ENCODE peak calls at places on chromosomes 4 and X, in eight cellular contexts. L is MM.1S, W is PC-3, H is neural progenitor cell, X is keratinocyte, B is HepG2, K is fibroblast of lung, J is HCT116. C is an unnamed sample.

GRCh38 chr4:183876268-183876934 is 28.7 kb upstream of the STOX2 start:
- DNase-seq in J (no peak), L (no peak), X (peak), W (peak), K (peak), H (no peak), B (no peak), C (peak)

GRCh38 chr4:142984871-142985585 is 138.9 kb upstream of the INPP4B start:
- DNase-seq in W (peak), L (no peak), B (peak), X (no peak), J (peak), H (peak), K (peak), C (peak)

GRCh38 chr4:89226665-89227572 is 80.7 kb downstream of the GPRIN3 start:
- DNase-seq in L (peak), K (peak), J (peak), X (peak), H (peak), B (peak), W (peak), C (peak)

GRCh38 chrX:103628386-103629290 is at the start of gene TCEAL1:
- DNase-seq in W (peak), K (peak), H (peak), X (no peak), J (no peak), L (peak), B (peak), C (peak)

GRCh38 chr4:2412534-2412884 is 5.9 kb downstream of the ZFYVE28 start:
- DNase-seq in L (peak), B (no peak), X (no peak), H (no peak), J (no peak), K (no peak), W (peak), C (no peak)

GRCh38 chr4:7761720-7762119 is 177.9 kb downstream of the AFAP1 start:
- DNase-seq in W (peak), H (peak), B (peak), K (peak), J (peak), L (peak), X (no peak), C (no peak)

GRCh38 chrX:55522577-55523254 is 33.1 kb upstream of the USP51 start:
- DNase-seq in K (no peak), J (no peak), L (no peak), B (no peak), W (no peak), H (no peak), X (no peak), C (no peak)

GRCh38 chrX:7941390-7942042 is 14.3 kb upstream of the PNPLA4 start:
- DNase-seq in K (peak), X (no peak), J (no peak), B (peak), H (peak), W (peak), L (no peak), C (peak)

GRCh38 chr4:101232074-101232776 is 115.1 kb downstream of the PPP3CA start:
- DNase-seq in X (peak), L (peak), J (no peak), H (no peak), B (no peak), K (peak), W (peak), C (peak)

GRCh38 chr4:25466966-25467697 is 90.1 kb downstream of the ANAPC4 start:
- DNase-seq in B (no peak), H (no peak), X (no peak), W (no peak), J (no peak), L (no peak), K (no peak), C (no peak)

GRCh38 chr4:25467843-25468242 is 90.8 kb downstream of the ANAPC4 start:
- DNase-seq in K (no peak), J (no peak), W (no peak), B (no peak), H (no peak), L (no peak), X (no peak), C (no peak)
- H2AFZ ChIP-seq in K (no peak), J (no peak), W (no peak), B (no peak), H (no peak), L (no peak), X (no peak), C (no peak)

DNA sequence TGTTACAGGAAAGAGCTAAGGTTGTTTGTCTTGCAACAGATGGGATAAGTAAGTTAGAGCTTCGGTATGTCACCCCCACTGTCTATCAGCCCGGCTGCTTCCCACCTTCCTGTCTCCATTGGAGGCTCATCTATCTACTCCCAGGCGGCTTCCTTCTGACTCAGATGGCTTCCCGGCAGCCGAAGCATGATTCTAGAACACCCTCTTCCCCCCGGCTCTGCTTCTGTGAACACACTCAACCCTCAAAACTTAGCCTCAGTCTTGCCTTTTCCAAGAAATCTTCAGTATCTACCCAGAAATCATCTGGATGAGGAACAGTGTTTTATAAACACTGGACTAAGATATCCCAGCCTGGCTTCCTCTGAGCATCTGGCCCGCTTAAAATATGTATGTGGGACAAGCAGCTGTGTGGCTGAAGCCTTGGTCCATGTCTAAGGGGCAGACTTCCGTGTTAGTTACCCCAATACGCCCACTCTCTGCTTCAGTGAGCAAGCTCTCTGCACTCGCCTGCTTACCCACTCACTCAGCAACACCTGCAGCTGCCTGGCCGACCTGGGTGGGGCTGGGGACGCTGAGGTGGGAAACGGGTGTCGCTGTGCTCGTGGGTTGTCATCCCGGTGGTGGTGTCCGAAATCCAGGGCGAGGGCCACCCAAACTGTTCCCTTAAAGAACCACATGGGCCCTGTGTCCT is 12.0 kb upstream of the SLC2A9 start:
- DNase-seq in H (no peak), K (peak), W (peak), L (no peak), B (no peak), J (no peak), X (no peak), C (no peak)
- H2AFZ ChIP-seq in H (no peak), K (peak), W (peak), L (no peak), B (no peak), J (no peak), X (no peak), C (peak)

GRCh38 chr4:88226143-88226542 is 58.2 kb downstream of the PPM1K start:
- DNase-seq in W (no peak), H (no peak), X (no peak), L (no peak), B (no peak), K (no peak), J (no peak), C (peak)
- H2AFZ ChIP-seq in W (no peak), H (no peak), X (no peak), L (no peak), B (no peak), K (no peak), J (no peak), C (no peak)

DNA sequence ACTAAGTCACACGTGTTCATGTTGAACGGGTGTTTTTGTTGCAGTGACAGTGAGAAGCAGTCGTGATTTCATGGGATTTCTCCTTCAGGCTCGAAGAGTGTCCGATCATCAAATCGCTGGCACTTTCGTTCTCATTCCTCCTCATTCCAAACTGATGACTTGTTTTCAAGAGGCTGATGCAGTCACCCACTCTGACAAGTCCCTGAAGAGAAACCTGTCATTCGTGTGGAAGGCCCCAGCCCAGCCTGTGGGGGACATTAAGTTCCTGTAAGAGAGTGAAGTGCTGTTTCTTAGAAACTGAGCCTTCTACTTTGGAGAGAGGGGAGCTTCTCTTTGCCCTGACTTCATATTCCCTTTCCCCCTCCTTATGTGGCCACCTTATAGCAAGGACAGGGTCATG is 8.0 kb downstream of the REELD1 start:
- DNase-seq in H (no peak), W (peak), J (no peak), X (no peak), B (no peak), K (peak), L (no peak), C (peak)
- H2AFZ ChIP-seq in H (no peak), W (peak), J (peak), X (no peak), B (no peak), K (no peak), L (no peak), C (no peak)

GRCh38 chr4:116439330-116439729 is 646.0 kb downstream of the TRAM1L1 start:
- DNase-seq in B (no peak), K (no peak), W (no peak), H (no peak), J (no peak), L (no peak), X (no peak), C (no peak)
- H2AFZ ChIP-seq in B (no peak), K (no peak), W (no peak), H (no peak), J (no peak), L (no peak), X (no peak), C (no peak)

C was measured in mammary epithelial cell.